ENCODE peak calls at places on chromosomes 13 and 19, in four cellular contexts. M is transverse colon, S is SK-N-SH, O is fibroblast of lung. L is an unnamed sample. For H3K4me1, the result is how much of the 10 kb centered on the place peaks cover.

GRCh38 chr19:6521718-6522646 is 8.8 kb upstream of the TNFSF9 start:
- DNase-seq in M (peak), S (no peak), O (no peak), L (no peak)

GRCh38 chr13:47656651-47657050 is 344.4 kb downstream of the SUCLA2 start:
- DNase-seq in O (no peak), S (no peak), M (no peak), L (no peak)

GRCh38 chr13:80572308-80572676 is 231.4 kb upstream of the SPRY2 start:
- DNase-seq in S (peak), O (no peak), M (no peak), L (no peak)

GRCh38 chr19:44689290-44690130 is 9.4 kb upstream of the CEACAM16 start:
- DNase-seq in O (peak), M (peak), S (peak), L (peak)

GRCh38 chr13:93726173-93727019 is 499.8 kb downstream of the GPC6 start:
- DNase-seq in M (no peak), S (no peak), O (no peak), L (no peak)

GRCh38 chr13:29543230-29544215 is 52.0 kb downstream of the SLC7A1 start:
- DNase-seq in S (no peak), O (peak), M (no peak), L (no peak)

GRCh38 chr19:27720155-27720554 is 1492.8 kb downstream of the UQCRFS1 start:
- DNase-seq in S (no peak), M (no peak), O (no peak), L (no peak)

GRCh38 chr19:17765069-17765618 is 13.9 kb downstream of the FCHO1 start:
- DNase-seq in O (no peak), M (peak), S (no peak), L (peak)

GRCh38 chr13:77460195-77460594 is 75.3 kb upstream of the SCEL start:
- DNase-seq in M (no peak), O (peak), S (no peak), L (no peak)

GRCh38 chr13:83056269-83056668 is 826.0 kb downstream of the SLITRK1 start:
- DNase-seq in S (no peak), O (no peak), M (no peak), L (no peak)

GRCh38 chr19:5352229-5352763 is 11.7 kb upstream of the PTPRS start:
- DNase-seq in O (no peak), M (no peak), S (no peak), L (no peak)

GRCh38 chr19:55867101-55867500 is 30.8 kb downstream of the NLRP4 start:
- DNase-seq in S (no peak), O (no peak), M (no peak), L (no peak)

GRCh38 chr19:29715695-29716581 is 877 bp upstream of the C19orf12 start:
- DNase-seq in M (peak), S (no peak), O (peak), L (no peak)

GRCh38 chr13:30737511-30738342 is 2.4 kb downstream of the ALOX5AP start:
- DNase-seq in S (no peak), O (no peak), M (no peak), L (no peak)

GRCh38 chr19:30682576-30683536 is 310.7 kb downstream of the ZNF536 start:
- DNase-seq in S (peak), O (peak), M (peak), L (peak)

GRCh38 chr13:46716821-46717220 is 80.1 kb downstream of the ESD start:
- DNase-seq in M (no peak), O (peak), S (no peak), L (no peak)

GRCh38 chr19:3547301-3547731 is 8.3 kb downstream of the TEKTIP1 start:
- DNase-seq in O (no peak), M (no peak), S (peak), L (no peak)

GRCh38 chr19:40416918-40417713 is 3.9 kb upstream of the PRX start:
- DNase-seq in M (peak), S (no peak), O (no peak), L (peak)

GRCh38 chr13:31887311-31887710 is 144.3 kb upstream of the FRY start:
- DNase-seq in O (peak), M (no peak), S (no peak), L (no peak)

GRCh38 chr19:57395710-57396109 is 6.1 kb downstream of the ZNF548 start:
- DNase-seq in O (no peak), S (no peak), M (no peak), L (no peak)

GRCh38 chr13:77507931-77508776 is 27.4 kb upstream of the SCEL start:
- DNase-seq in S (no peak), M (no peak), O (peak), L (no peak)

GRCh38 chr13:23765531-23765930 is 123.7 kb downstream of the MIPEP start:
- DNase-seq in S (no peak), M (no peak), O (no peak), L (no peak)

GRCh38 chr13:39417643-39418042 is 185.3 kb downstream of the LHFPL6 start:
- DNase-seq in M (no peak), S (no peak), O (peak), L (no peak)

GRCh38 chr19:44748426-44749254 is at the start of gene BCL3:
- DNase-seq in O (peak), S (peak), M (peak), L (peak)

GRCh38 chr13:39688699-39689405 is 33.4 kb downstream of the COG6 start:
- DNase-seq in O (no peak), S (no peak), M (no peak), L (no peak)

GRCh38 chr19:45123440-45123850 is 30.5 kb downstream of the PPP1R37 start:
- DNase-seq in M (no peak), O (no peak), S (no peak), L (no peak)

GRCh38 chr13:96130818-96131217 is 40.9 kb downstream of the HS6ST3 start:
- DNase-seq in M (no peak), S (no peak), O (no peak), L (no peak)

GRCh38 chr13:27666951-27667350 is 45.3 kb downstream of the POLR1D start:
- DNase-seq in S (no peak), O (no peak), M (no peak), L (no peak)

GRCh38 chr13:27663947-27664346 is 42.3 kb downstream of the POLR1D start:
- DNase-seq in M (no peak), O (peak), S (no peak), L (no peak)

GRCh38 chr13:27665761-27666160 is 44.1 kb downstream of the POLR1D start:
- DNase-seq in O (no peak), M (no peak), S (no peak), L (no peak)

GRCh38 chr13:27662738-27663470 is 41.2 kb downstream of the POLR1D start:
- DNase-seq in S (no peak), O (no peak), M (no peak), L (no peak)

GRCh38 chr13:27665333-27665732 is 43.6 kb downstream of the POLR1D start:
- DNase-seq in M (no peak), S (no peak), O (peak), L (no peak)
- H3K4me1 ChIP-seq in M (under half), S (under half), O (under half), L (under half)

DNA sequence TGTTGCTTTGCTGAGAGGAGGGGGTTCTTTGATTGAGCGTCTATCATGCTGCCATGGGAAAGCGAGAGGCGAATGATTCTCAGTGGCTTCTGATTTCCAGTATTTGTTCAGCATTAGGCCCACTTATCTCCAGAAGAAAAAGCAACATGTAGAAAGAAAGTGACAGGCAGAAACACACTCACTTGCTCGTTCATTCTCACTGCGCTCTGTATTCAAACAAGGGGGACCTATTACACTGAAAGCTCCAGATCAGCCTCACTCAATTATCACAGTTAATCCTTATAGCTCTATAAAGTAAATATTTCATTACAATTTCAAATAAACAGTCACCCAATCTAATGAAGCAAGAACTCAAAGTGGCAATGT is 106.8 kb downstream of the DACH1 start:
- DNase-seq in O (no peak), M (no peak), S (no peak), L (no peak)
- H3K4me3 ChIP-seq in O (no peak), M (no peak), S (no peak), L (no peak)

DNA sequence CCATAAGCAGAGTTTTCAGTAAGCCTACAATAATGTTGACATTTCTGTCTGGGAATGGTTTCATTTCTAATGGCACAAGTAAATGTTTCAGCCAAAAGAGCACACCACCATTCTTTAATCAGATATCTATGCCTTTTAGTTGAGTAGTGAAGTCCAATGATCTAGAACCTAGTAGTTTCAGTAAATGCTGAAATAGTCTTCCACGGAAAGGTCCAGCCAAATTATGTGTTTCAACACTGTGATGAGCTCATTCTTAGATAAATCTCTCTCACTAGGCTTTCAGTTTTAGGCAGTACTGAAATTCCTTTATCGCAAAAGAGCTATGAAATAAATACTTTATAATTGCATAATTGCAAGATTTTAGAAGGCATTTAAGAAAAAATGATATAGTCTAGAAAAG is 816.8 kb upstream of the PCDH9 start:
- DNase-seq in O (peak), S (no peak), M (no peak), L (no peak)
- TF ChIP-seq CTCF in O (no peak), S (no peak), M (no peak), L (no peak)

DNA sequence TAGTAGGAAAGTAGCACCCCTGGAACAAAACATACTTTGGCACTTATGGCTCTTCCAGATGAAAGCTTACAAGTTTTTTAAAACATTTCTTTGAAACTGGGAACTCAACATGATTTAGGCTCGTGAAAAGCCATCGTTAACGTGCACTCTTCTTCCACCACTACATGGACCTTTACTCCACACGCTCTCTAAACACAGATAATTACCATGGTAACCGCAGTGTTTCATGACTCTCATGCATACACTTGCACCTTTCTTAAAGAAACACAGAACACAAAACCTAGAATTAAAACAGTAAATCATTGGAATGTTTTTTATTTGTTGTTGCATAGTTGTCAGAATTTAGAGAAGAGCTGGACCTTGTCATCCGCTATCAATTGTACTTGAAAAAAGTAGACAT is 154.3 kb downstream of the FGF9 start:
- DNase-seq in S (no peak), M (no peak), O (peak), L (no peak)
- H3K4me1 ChIP-seq in S (under half), M (under half), O (under half), L (under half)

GRCh38 chr13:41193469-41193868 is 900 bp downstream of the KBTBD7 start:
- DNase-seq in S (no peak), M (no peak), O (no peak), L (no peak)
- H3K4me3 ChIP-seq in S (peak), M (peak), O (peak), L (peak)

DNA sequence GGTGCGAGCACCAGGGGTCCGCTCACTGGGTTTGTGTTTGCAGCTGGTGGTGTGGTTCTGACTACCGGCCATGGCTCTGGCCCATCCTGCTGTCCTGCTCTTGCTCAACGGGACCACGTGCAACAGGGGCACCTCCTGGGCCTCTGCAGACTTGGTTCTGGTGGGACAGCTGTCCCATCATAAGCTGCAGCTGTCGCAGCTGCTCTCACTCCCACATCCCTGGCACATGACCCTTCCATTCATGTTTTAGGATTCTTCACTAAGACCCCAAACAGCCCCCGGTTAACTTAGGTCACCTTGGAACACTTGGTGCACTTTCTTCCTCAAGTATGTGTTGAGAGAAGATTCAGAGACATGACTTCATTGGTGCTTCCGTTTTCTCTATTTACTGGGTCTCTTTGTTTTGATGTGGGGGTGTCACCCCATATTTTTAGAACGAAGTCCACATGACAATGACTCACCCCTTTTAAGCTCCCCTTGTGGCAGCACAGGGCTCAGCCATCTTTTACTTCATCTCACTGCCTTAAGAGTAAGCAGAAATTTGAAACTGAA is 68.4 kb upstream of the ARHGEF7 start:
- DNase-seq in S (no peak), O (peak), M (no peak), L (peak)
- TF ChIP-seq CTCF in S (peak), O (peak), M (peak), L (no peak)

GRCh38 chr13:110133425-110134235 is 173.3 kb downstream of the COL4A1 start:
- DNase-seq in S (no peak), O (no peak), M (no peak), L (no peak)
- H3K4me1 ChIP-seq in S (under half), O (under half), M (under half), L (under half)

GRCh38 chr19:39247701-39248664 is 673 bp downstream of the IFNL4 start:
- DNase-seq in M (no peak), O (no peak), S (no peak), L (no peak)
- H3K4me3 ChIP-seq in M (no peak), O (no peak), S (no peak), L (no peak)

L was measured in heart right ventricle.